ENCODE peak calls at places on chromosomes 12 and 14, in nine cellular contexts. F is heart right ventricle; M is right cardiac atrium; R is cardiac muscle cell; J is CD4-positive, alpha-beta T cell; C is psoas muscle; L is heart left ventricle; A is breast epithelium; P is ovary. V is an unnamed sample.
A peak's percentile ranks its signal among the peaks of the same experiment; 100 is the strongest.

GRCh38 chr12:117093918-117094630 is 5.1 kb downstream of the TESC start:
- DNase-seq in A (no peak), J (no peak), M (no peak), L (no peak), C (no peak), R (no peak), F (no peak), P (no peak), V (no peak)

GRCh38 chr12:71662861-71663560 is 637 bp downstream of the ZFC3H1 start:
- DNase-seq in J (peak; percentile 60), C (peak; percentile 65), A (peak; percentile 63), L (peak; percentile 77), P (peak; percentile 46), M (peak; percentile 83), R (peak; percentile 80), F (peak; percentile 60), V (peak; percentile 52)

GRCh38 chr12:68932701-68933563 is at the start of gene CPM:
- DNase-seq in L (peak; percentile 88), J (peak; percentile 64), A (peak; percentile 58), P (peak; percentile 75), C (peak; percentile 72), R (peak; percentile 84), M (peak; percentile 85), F (peak; percentile 43), V (peak; percentile 57)

GRCh38 chr14:92848941-92849340 is 54.8 kb downstream of the GOLGA5 start:
- DNase-seq in A (no peak), F (peak; percentile 13), P (no peak), J (no peak), R (no peak), C (no peak), L (no peak), M (no peak), V (no peak)

GRCh38 chr14:70086685-70087379 is 101.9 kb downstream of the SLC8A3 start:
- DNase-seq in C (peak; percentile 15), L (no peak), F (no peak), P (no peak), J (no peak), A (no peak), M (no peak), R (peak; percentile 49), V (no peak)

GRCh38 chr12:52568111-52568510 is 5.5 kb downstream of the KRT74 start:
- DNase-seq in F (no peak), P (no peak), C (no peak), R (no peak), A (no peak), J (no peak), L (no peak), M (peak; percentile 40), V (no peak)

GRCh38 chr14:20610002-20610765 is 19.0 kb upstream of the RNASE12 start:
- DNase-seq in F (peak; percentile 82), P (peak; percentile 80), R (peak; percentile 69), M (peak; percentile 90), L (peak; percentile 80), C (peak; percentile 73), A (peak; percentile 71), J (peak; percentile 55), V (peak; percentile 58)

GRCh38 chr14:34043627-34044372 is 92.9 kb upstream of the EGLN3 start:
- DNase-seq in L (no peak), P (no peak), F (no peak), C (no peak), J (peak; percentile 43), R (no peak), M (no peak), A (no peak), V (no peak)

GRCh38 chr14:94173471-94173884 is 644 bp upstream of the PPP4R4 start:
- DNase-seq in J (peak; percentile 4), P (no peak), L (no peak), F (no peak), C (no peak), R (no peak), A (no peak), M (no peak), V (no peak)

GRCh38 chr12:34368079-34368478 is 345.8 kb downstream of the ALG10 start:
- DNase-seq in J (no peak), L (no peak), M (no peak), A (no peak), R (no peak), C (no peak), P (no peak), F (no peak), V (no peak)
- H3K9me3 ChIP-seq in J (peaks cover 37% of the 10 kb centered on the region), L (peaks cover 24% of the 10 kb centered on the region), M (no peaks in the 10 kb centered on the region), A (peaks cover 99% of the 10 kb centered on the region), R (no peaks in the 10 kb centered on the region), C (no peaks in the 10 kb centered on the region), P (no peaks in the 10 kb centered on the region), F (peaks cover 6% of the 10 kb centered on the region), V (no peaks in the 10 kb centered on the region)

GRCh38 chr14:75290851-75291250 is 12.2 kb downstream of the FOS start:
- DNase-seq in J (no peak), A (no peak), F (no peak), R (no peak), P (no peak), M (no peak), L (no peak), C (no peak), V (no peak)
- H3K9me3 ChIP-seq in J (no peaks in the 10 kb centered on the region), A (no peaks in the 10 kb centered on the region), F (no peaks in the 10 kb centered on the region), R (no peaks in the 10 kb centered on the region), P (no peaks in the 10 kb centered on the region), M (no peaks in the 10 kb centered on the region), L (no peaks in the 10 kb centered on the region), C (no peaks in the 10 kb centered on the region), V (no peaks in the 10 kb centered on the region)

GRCh38 chr12:88185988-88186387 is 43.9 kb downstream of the TMTC3 start:
- DNase-seq in P (no peak), M (no peak), F (no peak), C (no peak), A (no peak), J (no peak), L (no peak), R (no peak), V (no peak)

GRCh38 chr12:88184196-88184595 is 42.1 kb downstream of the TMTC3 start:
- DNase-seq in C (no peak), J (no peak), F (no peak), R (no peak), P (no peak), M (no peak), L (no peak), A (no peak), V (no peak)

GRCh38 chr12:88182431-88182830 is 40.3 kb downstream of the TMTC3 start:
- DNase-seq in C (no peak), P (no peak), L (no peak), J (no peak), F (no peak), A (no peak), R (no peak), M (no peak), V (no peak)

GRCh38 chr12:88187571-88187970 is 45.5 kb downstream of the TMTC3 start:
- DNase-seq in J (no peak), L (no peak), P (no peak), F (no peak), M (no peak), C (no peak), A (no peak), R (no peak), V (no peak)

DNA sequence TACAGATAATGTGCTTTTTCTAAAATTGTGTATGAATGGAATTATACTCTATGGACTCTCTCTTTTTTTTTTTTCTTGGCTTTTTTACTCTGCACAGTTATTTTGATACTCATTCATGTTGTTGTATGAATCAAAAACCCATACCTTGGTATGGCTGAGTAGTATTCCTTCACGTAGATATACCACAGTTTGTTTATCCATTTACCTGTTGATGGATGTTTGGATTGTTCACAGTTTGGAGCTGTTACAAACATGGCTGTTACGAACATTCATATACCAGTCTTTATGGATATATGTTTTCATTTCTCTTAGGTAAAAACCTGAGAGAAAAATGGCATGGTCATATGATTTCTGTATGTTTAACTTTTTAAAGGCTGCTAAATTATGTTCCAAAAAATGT is 43.2 kb downstream of the TMTC3 start:
- DNase-seq in R (no peak), J (no peak), P (no peak), L (no peak), A (no peak), C (no peak), M (no peak), F (no peak), V (no peak)
- H3K9me3 ChIP-seq in R (no peaks in the 10 kb centered on the region), J (no peaks in the 10 kb centered on the region), P (no peaks in the 10 kb centered on the region), L (peaks cover 3% of the 10 kb centered on the region), A (no peaks in the 10 kb centered on the region), C (no peaks in the 10 kb centered on the region), M (no peaks in the 10 kb centered on the region), F (peaks cover 14% of the 10 kb centered on the region), V (no peaks in the 10 kb centered on the region)

DNA sequence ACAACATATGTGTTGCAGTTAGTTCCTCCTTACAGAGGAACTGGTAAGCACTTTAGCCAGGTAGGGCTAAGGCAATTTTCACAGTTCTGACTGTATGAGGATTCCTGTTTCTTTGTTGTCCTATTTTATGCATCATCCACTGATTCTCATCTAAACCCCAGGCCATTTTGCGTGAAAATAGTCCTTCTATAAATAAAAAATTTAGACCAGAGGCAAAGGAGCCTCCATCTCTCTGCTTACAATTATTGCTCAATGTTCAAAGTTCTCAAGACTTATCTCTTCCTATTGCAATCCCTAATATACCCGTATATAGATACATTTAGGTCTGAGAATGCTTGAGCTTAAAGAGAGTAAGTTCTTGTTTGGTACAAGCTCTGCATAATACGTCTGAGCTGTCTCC is 580.7 kb downstream of the DIO2 start:
- DNase-seq in P (no peak), L (no peak), F (no peak), M (no peak), J (no peak), A (no peak), C (no peak), R (no peak), V (no peak)
- H3K9me3 ChIP-seq in P (no peaks in the 10 kb centered on the region), L (no peaks in the 10 kb centered on the region), F (no peaks in the 10 kb centered on the region), M (no peaks in the 10 kb centered on the region), J (no peaks in the 10 kb centered on the region), A (peaks cover 5% of the 10 kb centered on the region), C (no peaks in the 10 kb centered on the region), R (no peaks in the 10 kb centered on the region), V (no peaks in the 10 kb centered on the region)

DNA sequence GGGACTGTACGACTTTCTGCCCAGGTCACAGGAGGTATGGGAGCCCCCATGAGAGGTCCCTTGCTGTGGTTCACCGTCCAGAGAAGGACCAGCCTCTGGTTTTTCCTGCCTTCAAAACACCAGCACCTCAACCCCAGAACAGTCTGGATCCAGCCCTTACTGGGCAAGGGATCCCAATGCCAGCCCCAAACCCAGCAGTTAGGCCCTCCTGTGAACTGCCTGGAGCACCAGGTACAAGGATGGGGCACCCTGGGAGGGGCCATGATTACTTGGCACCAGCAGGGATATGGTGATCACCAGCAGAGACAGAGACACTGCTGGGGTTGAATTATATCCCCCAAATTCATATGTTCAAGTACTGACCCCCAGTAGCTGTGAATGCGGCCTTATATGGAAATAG is 20.0 kb downstream of the ANHX start:
- DNase-seq in L (no peak), M (no peak), C (no peak), A (no peak), F (no peak), P (no peak), R (no peak), J (no peak), V (no peak)
- H3K9me3 ChIP-seq in L (peaks cover 84% of the 10 kb centered on the region), M (peaks cover 16% of the 10 kb centered on the region), C (peaks cover 56% of the 10 kb centered on the region), A (peaks cover 95% of the 10 kb centered on the region), F (peaks cover 91% of the 10 kb centered on the region), P (peaks cover 5% of the 10 kb centered on the region), R (no peaks in the 10 kb centered on the region), J (peaks cover 90% of the 10 kb centered on the region), V (peaks cover 18% of the 10 kb centered on the region)

DNA sequence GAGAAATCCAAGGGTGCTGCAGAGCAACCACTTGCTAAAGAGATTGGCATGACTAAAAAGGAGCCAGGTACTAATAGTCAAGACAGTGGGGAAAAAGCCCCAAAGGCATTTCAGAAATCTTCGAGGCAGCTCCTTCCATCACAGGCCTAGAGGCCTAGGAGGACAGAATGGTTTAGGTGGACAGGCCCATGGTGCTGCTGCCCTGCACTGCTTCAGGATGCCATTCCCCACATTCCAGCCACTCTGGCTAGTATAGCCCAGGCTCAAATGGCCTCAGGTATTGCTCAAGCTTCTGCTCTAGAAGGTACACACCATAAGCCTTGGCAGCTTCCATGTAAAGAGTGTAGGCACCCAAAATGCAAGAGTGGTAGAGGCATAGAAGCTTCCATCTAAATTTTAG is 92.9 kb downstream of the RPAP3 start:
- DNase-seq in J (no peak), P (no peak), A (no peak), F (no peak), C (no peak), L (no peak), M (no peak), R (no peak), V (no peak)
- H3K9me3 ChIP-seq in J (peaks cover 15% of the 10 kb centered on the region), P (no peaks in the 10 kb centered on the region), A (peaks cover 6% of the 10 kb centered on the region), F (peaks cover 8% of the 10 kb centered on the region), C (no peaks in the 10 kb centered on the region), L (peaks cover 12% of the 10 kb centered on the region), M (no peaks in the 10 kb centered on the region), R (no peaks in the 10 kb centered on the region), V (no peaks in the 10 kb centered on the region)